ENCODE peak calls at places on chromosomes 7 and 10, in five cellular contexts. One of them, this sample, is unnamed.

GRCh38 chr10:57846307-57847065 is 421.2 kb downstream of the IPMK start:
- DNase-seq in PC-3: no peak
- DNase-seq in fibroblast of pulmonary artery: no peak
- DNase-seq in ovary: no peak
- DNase-seq in AG10803: no peak
- DNase-seq in this sample: no peak

GRCh38 chr10:485776-486572 is 203.5 kb downstream of the DIP2C start:
- DNase-seq in PC-3: no peak
- DNase-seq in fibroblast of pulmonary artery: peak
- DNase-seq in ovary: peak
- DNase-seq in AG10803: peak
- DNase-seq in this sample: no peak

GRCh38 chr10:123787566-123787965 is 104.0 kb downstream of the CPXM2 start:
- DNase-seq in PC-3: no peak
- DNase-seq in fibroblast of pulmonary artery: no peak
- DNase-seq in ovary: no peak
- DNase-seq in AG10803: no peak
- DNase-seq in this sample: no peak

GRCh38 chr7:36315309-36315948 is 74.2 kb upstream of the ANLN start:
- DNase-seq in PC-3: no peak
- DNase-seq in fibroblast of pulmonary artery: peak
- DNase-seq in ovary: no peak
- DNase-seq in AG10803: no peak
- DNase-seq in this sample: no peak

GRCh38 chr7:48004023-48004422 is 24.6 kb upstream of the HUS1 start:
- DNase-seq in PC-3: no peak
- DNase-seq in fibroblast of pulmonary artery: no peak
- DNase-seq in ovary: no peak
- DNase-seq in AG10803: peak
- DNase-seq in this sample: no peak

GRCh38 chr10:20202337-20202736 is 386.1 kb downstream of the PLXDC2 start:
- DNase-seq in PC-3: no peak
- DNase-seq in fibroblast of pulmonary artery: no peak
- DNase-seq in ovary: no peak
- DNase-seq in AG10803: no peak
- DNase-seq in this sample: no peak

GRCh38 chr10:122740640-122741039 is 41.0 kb upstream of the C10orf120 start:
- DNase-seq in PC-3: no peak
- DNase-seq in fibroblast of pulmonary artery: no peak
- DNase-seq in ovary: no peak
- DNase-seq in AG10803: no peak
- DNase-seq in this sample: no peak

GRCh38 chr7:34080513-34080912 is 175.2 kb downstream of the BMPER start:
- DNase-seq in PC-3: no peak
- DNase-seq in fibroblast of pulmonary artery: no peak
- DNase-seq in ovary: no peak
- DNase-seq in AG10803: peak
- DNase-seq in this sample: no peak

GRCh38 chr7:121085922-121086321 is 97.4 kb downstream of the CPED1 start:
- DNase-seq in PC-3: no peak
- DNase-seq in fibroblast of pulmonary artery: peak
- DNase-seq in ovary: no peak
- DNase-seq in AG10803: peak
- DNase-seq in this sample: no peak

GRCh38 chr7:144670251-144670650 is 165.6 kb downstream of the TPK1 start:
- DNase-seq in PC-3: peak
- DNase-seq in fibroblast of pulmonary artery: peak
- DNase-seq in ovary: no peak
- DNase-seq in AG10803: no peak
- DNase-seq in this sample: no peak

GRCh38 chr7:47776335-47776734 is 171.9 kb downstream of the PKD1L1 start:
- DNase-seq in PC-3: peak
- DNase-seq in fibroblast of pulmonary artery: no peak
- DNase-seq in ovary: no peak
- DNase-seq in AG10803: no peak
- DNase-seq in this sample: no peak

GRCh38 chr7:102044984-102045673 is 227.7 kb downstream of the CUX1 start:
- DNase-seq in PC-3: no peak
- DNase-seq in fibroblast of pulmonary artery: peak
- DNase-seq in ovary: peak
- DNase-seq in AG10803: peak
- DNase-seq in this sample: no peak

GRCh38 chr7:100545636-100546128 is 6.7 kb downstream of the AGFG2 start:
- DNase-seq in PC-3: peak
- DNase-seq in fibroblast of pulmonary artery: peak
- DNase-seq in ovary: peak
- DNase-seq in AG10803: peak
- DNase-seq in this sample: peak

GRCh38 chr10:88978463-88978862 is 12.1 kb upstream of the FAS start:
- DNase-seq in PC-3: no peak
- DNase-seq in fibroblast of pulmonary artery: no peak
- DNase-seq in ovary: no peak
- DNase-seq in AG10803: no peak
- DNase-seq in this sample: no peak

GRCh38 chr10:88974012-88974411 is 16.6 kb upstream of the FAS start:
- DNase-seq in PC-3: no peak
- DNase-seq in fibroblast of pulmonary artery: no peak
- DNase-seq in ovary: no peak
- DNase-seq in AG10803: peak
- DNase-seq in this sample: no peak

GRCh38 chr10:88971668-88972067 is 18.9 kb upstream of the FAS start:
- DNase-seq in PC-3: no peak
- DNase-seq in fibroblast of pulmonary artery: no peak
- DNase-seq in ovary: no peak
- DNase-seq in AG10803: peak
- DNase-seq in this sample: no peak

GRCh38 chr10:88975377-88975720 is 15.2 kb upstream of the FAS start:
- DNase-seq in PC-3: peak
- DNase-seq in fibroblast of pulmonary artery: no peak
- DNase-seq in ovary: no peak
- DNase-seq in AG10803: no peak
- DNase-seq in this sample: no peak

GRCh38 chr10:88974446-88975376 is 15.9 kb upstream of the FAS start:
- DNase-seq in PC-3: peak
- DNase-seq in fibroblast of pulmonary artery: no peak
- DNase-seq in ovary: no peak
- DNase-seq in AG10803: no peak
- DNase-seq in this sample: peak
- H3K4me3 ChIP-seq in PC-3: peak
- H3K4me3 ChIP-seq in fibroblast of pulmonary artery: peak
- H3K4me3 ChIP-seq in ovary: peak
- H3K4me3 ChIP-seq in AG10803: peak
- H3K4me3 ChIP-seq in this sample: peak

GRCh38 chr10:28940158-28940888 is 263.0 kb downstream of the BAMBI start:
- DNase-seq in PC-3: no peak
- DNase-seq in fibroblast of pulmonary artery: no peak
- DNase-seq in ovary: no peak
- DNase-seq in AG10803: no peak
- DNase-seq in this sample: no peak
- H3K4me3 ChIP-seq in PC-3: no peak
- H3K4me3 ChIP-seq in fibroblast of pulmonary artery: no peak
- H3K4me3 ChIP-seq in ovary: no peak
- H3K4me3 ChIP-seq in AG10803: no peak
- H3K4me3 ChIP-seq in this sample: no peak

GRCh38 chr10:85036661-85037060 is 708.3 kb downstream of the CCSER2 start:
- DNase-seq in PC-3: no peak
- DNase-seq in fibroblast of pulmonary artery: no peak
- DNase-seq in ovary: no peak
- DNase-seq in AG10803: no peak
- DNase-seq in this sample: no peak

DNA sequence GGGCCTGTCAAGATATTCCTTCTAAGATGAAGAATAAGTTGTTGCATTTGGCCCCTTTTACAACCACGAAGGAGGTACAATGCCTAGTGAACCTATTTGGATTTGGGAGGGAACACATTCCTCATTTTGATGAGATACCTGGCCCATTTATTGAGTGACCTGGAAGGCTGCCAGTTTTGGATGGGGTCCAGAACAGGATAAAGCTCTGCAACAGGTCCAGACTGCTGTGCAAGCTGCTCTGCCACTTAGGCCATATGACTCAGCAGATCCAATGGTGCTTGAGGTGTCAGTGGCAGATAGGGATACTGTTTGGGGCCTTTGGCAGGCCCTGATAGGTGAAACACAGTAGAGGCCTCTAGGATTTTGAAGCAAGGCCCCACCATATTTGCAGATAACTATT is 704.6 kb downstream of the CCSER2 start:
- DNase-seq in PC-3: no peak
- DNase-seq in fibroblast of pulmonary artery: no peak
- DNase-seq in ovary: no peak
- DNase-seq in AG10803: no peak
- DNase-seq in this sample: no peak
- H3K4me3 ChIP-seq in PC-3: no peak
- H3K4me3 ChIP-seq in fibroblast of pulmonary artery: no peak
- H3K4me3 ChIP-seq in ovary: no peak
- H3K4me3 ChIP-seq in AG10803: no peak
- H3K4me3 ChIP-seq in this sample: no peak

GRCh38 chr10:97479939-97480338 is 18.3 kb downstream of the MMS19 start:
- DNase-seq in PC-3: no peak
- DNase-seq in fibroblast of pulmonary artery: no peak
- DNase-seq in ovary: no peak
- DNase-seq in AG10803: no peak
- DNase-seq in this sample: no peak

GRCh38 chr10:97481071-97481470 is 17.2 kb downstream of the MMS19 start:
- DNase-seq in PC-3: peak
- DNase-seq in fibroblast of pulmonary artery: no peak
- DNase-seq in ovary: no peak
- DNase-seq in AG10803: no peak
- DNase-seq in this sample: no peak

GRCh38 chr10:97474918-97475317 is 23.3 kb downstream of the MMS19 start:
- DNase-seq in PC-3: no peak
- DNase-seq in fibroblast of pulmonary artery: no peak
- DNase-seq in ovary: no peak
- DNase-seq in AG10803: no peak
- DNase-seq in this sample: no peak

DNA sequence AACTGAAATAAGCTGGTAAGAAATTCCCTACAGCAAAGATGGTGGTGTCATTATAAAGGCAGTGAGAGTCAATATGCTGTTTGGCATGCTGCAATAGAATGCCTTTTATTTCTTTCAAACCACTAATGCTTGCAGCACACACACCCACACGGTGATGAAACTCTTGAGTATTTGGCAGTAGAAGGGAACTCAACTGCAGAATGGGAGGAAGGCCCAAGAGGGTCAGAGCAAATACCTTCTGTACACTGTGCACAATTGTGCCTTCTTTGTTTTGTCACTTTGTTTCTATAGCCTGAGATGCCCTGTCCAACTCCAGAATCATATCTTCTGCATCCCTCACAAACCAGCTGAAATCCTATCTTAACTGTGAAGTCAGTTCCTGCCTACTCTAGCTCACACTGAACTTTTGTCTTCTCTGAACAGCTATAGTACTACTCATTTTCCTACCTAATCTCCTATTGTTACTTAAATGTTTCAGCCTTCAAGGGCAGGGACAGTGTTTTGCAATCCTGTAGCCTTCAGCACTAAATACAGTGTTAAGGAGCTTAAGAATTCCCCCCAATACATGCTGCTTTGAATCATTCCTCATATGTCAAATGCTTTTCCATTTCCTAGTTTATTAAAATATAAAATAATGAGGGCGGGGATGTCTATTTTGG is 22.2 kb downstream of the MMS19 start:
- DNase-seq in PC-3: no peak
- DNase-seq in fibroblast of pulmonary artery: peak
- DNase-seq in ovary: no peak
- DNase-seq in AG10803: peak
- DNase-seq in this sample: no peak
- H3K4me3 ChIP-seq in PC-3: no peak
- H3K4me3 ChIP-seq in fibroblast of pulmonary artery: no peak
- H3K4me3 ChIP-seq in ovary: no peak
- H3K4me3 ChIP-seq in AG10803: no peak
- H3K4me3 ChIP-seq in this sample: no peak

This sample was measured in naive thymus-derived CD4-positive, alpha-beta T cell.